ENCODE peak calls at places on chromosome 4, in six cellular contexts. H is omental fat pad, G is lower leg skin, M is fibroblast of pulmonary artery, I is astrocyte of the spinal cord, J is GM12865. T is an unnamed sample.

GRCh38 chr4:125739760-125740159 is 425.0 kb downstream of the FAT4 start:
- DNase-seq in H (no peak), G (no peak), M (peak; percentile 90), I (peak; percentile 52), J (no peak), T (no peak)

GRCh38 chr4:74793757-74794340 is 474 bp downstream of the BTC start:
- DNase-seq in H (no peak), G (peak; percentile 14), M (peak; percentile 24), I (peak; percentile 24), J (peak; percentile 23), T (peak; percentile 13)

GRCh38 chr4:2126309-2127043 is 67.3 kb downstream of the NAT8L start:
- DNase-seq in H (no peak), G (no peak), M (no peak), I (no peak), J (no peak), T (no peak)

GRCh38 chr4:20408596-20408995 is 156.9 kb downstream of the SLIT2 start:
- DNase-seq in H (no peak), G (no peak), M (peak; percentile 32), I (peak; percentile 36), J (no peak), T (no peak)

GRCh38 chr4:13496605-13497004 is 12.5 kb upstream of the RAB28 start:
- DNase-seq in H (no peak), G (no peak), M (no peak), I (no peak), J (no peak), T (no peak)

GRCh38 chr4:1512738-1513660 is 106.8 kb upstream of the NKX1-1 start:
- DNase-seq in H (no peak), G (no peak), M (peak; percentile 14), I (no peak), J (no peak), T (peak; percentile 58)

GRCh38 chr4:3451956-3452355 is 10.2 kb downstream of the HGFAC start:
- DNase-seq in H (no peak), G (no peak), M (peak; percentile 18), I (peak; percentile 40), J (no peak), T (no peak)

GRCh38 chr4:127782025-127782274 is 172 bp upstream of the HSPA4L start:
- DNase-seq in H (peak; percentile 26), G (peak; percentile 60), M (peak; percentile 86), I (peak; percentile 85), J (peak; percentile 92), T (peak; percentile 67)

GRCh38 chr4:21083413-21083812 is 383.2 kb downstream of the PACRGL start:
- DNase-seq in H (no peak), G (no peak), M (no peak), I (no peak), J (no peak), T (no peak)

GRCh38 chr4:173171098-173171497 is 2.5 kb downstream of the GALNT7 start:
- DNase-seq in H (no peak), G (no peak), M (peak; percentile 55), I (peak; percentile 44), J (no peak), T (no peak)
- TF ChIP-seq CTCF in H (no peak), G (no peak), M (peak; percentile 45), I (peak; percentile 30), J (no peak), T (no peak)

DNA sequence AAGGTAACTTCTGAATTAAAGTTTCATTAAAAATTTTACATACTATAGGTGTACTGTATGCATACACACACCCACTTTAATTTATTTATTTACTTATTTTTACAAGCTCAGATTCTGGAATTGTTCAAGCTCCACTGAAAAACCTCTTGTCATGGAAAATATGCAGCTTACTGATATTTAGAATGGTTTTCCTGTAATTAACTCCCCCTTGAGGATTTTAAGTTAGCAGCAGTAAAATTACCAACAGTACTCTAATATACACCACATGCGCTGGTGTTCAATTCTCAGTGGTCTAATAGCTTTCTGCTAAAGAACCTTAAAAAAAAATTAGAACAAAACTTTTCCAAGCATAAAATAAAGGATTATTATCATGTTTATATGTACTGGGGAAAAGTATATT is 12.0 kb downstream of the MAB21L2 start:
- DNase-seq in H (no peak), G (no peak), M (peak; percentile 50), I (no peak), J (no peak), T (no peak)
- TF ChIP-seq CTCF in H (no peak), G (no peak), M (peak; percentile 33), I (peak; percentile 21), J (no peak), T (no peak)

GRCh38 chr4:113641025-113641431 is 120.5 kb downstream of the CAMK2D start:
- DNase-seq in H (no peak), G (no peak), M (no peak), I (no peak), J (peak; percentile 57), T (no peak)

GRCh38 chr4:113637363-113637762 is 124.2 kb downstream of the CAMK2D start:
- DNase-seq in H (no peak), G (no peak), M (peak; percentile 83), I (peak; percentile 78), J (no peak), T (no peak)

GRCh38 chr4:113637823-113638691 is 123.5 kb downstream of the CAMK2D start:
- DNase-seq in H (no peak), G (no peak), M (no peak), I (no peak), J (peak; percentile 14), T (no peak)

GRCh38 chr4:113636877-113637276 is 124.7 kb downstream of the CAMK2D start:
- DNase-seq in H (no peak), G (no peak), M (peak; percentile 61), I (peak; percentile 82), J (peak; percentile 11), T (peak; percentile 29)

GRCh38 chr4:113639311-113639710 is 122.2 kb downstream of the CAMK2D start:
- DNase-seq in H (no peak), G (no peak), M (no peak), I (no peak), J (peak; percentile 14), T (peak; percentile 33)
- TF ChIP-seq CTCF in H (no peak), G (no peak), M (no peak), I (no peak), J (no peak), T (no peak)

DNA sequence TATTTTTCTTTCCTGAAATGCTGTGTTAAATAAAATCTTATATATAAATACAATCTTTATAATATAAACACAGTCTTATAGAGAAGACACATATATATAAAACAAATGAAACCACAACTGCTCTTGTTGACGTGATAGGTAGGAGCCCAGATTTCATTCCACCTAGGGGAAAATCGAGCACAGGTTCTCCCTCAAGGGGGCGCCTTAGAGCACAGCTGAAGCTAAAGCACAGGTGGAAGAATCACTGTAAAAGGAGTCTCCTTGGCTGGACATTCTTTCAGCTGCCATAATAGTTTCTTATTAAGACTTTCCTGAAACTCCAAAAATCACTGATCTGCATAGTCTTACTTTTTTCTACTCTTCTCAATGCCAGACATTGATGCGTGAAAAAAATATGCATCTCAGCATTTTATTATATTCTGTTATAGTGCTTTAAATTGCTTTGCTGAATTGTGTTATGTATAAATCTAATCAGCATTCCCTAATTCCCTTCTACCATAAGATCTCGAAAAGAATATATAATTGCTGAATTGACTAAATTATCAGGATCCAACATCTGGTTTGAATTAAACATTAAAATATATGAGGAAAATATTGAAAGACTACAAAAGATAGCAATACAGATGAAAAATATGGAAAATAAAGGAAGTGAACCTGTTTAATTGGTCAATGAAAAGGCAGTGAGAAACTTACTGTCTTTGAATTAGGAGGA is 25.5 kb upstream of the RXFP1 start:
- DNase-seq in H (peak; percentile 23), G (no peak), M (peak; percentile 28), I (no peak), J (peak; percentile 34), T (peak; percentile 57)
- TF ChIP-seq CTCF in H (no peak), G (no peak), M (peak; percentile 64), I (peak; percentile 55), J (peak; percentile 56), T (peak; percentile 64)

GRCh38 chr4:140887467-140887866 is 131.3 kb upstream of the TBC1D9 start:
- DNase-seq in H (no peak), G (no peak), M (no peak), I (no peak), J (no peak), T (no peak)

GRCh38 chr4:140888059-140888458 is 131.9 kb upstream of the TBC1D9 start:
- DNase-seq in H (no peak), G (no peak), M (no peak), I (no peak), J (no peak), T (no peak)

GRCh38 chr4:140884431-140885058 is 128.4 kb upstream of the TBC1D9 start:
- DNase-seq in H (no peak), G (peak; percentile 29), M (peak; percentile 82), I (peak; percentile 73), J (peak; percentile 82), T (peak; percentile 44)
- TF ChIP-seq CTCF in H (no peak), G (no peak), M (peak; percentile 80), I (peak; percentile 78), J (peak; percentile 86), T (peak; percentile 37)

GRCh38 chr4:109931318-109931717 is 18.6 kb downstream of the EGF start:
- DNase-seq in H (no peak), G (no peak), M (no peak), I (no peak), J (no peak), T (no peak)
- TF ChIP-seq CTCF in H (no peak), G (no peak), M (no peak), I (no peak), J (no peak), T (no peak)

GRCh38 chr4:40916880-40917279 is 167.1 kb downstream of the NSUN7 start:
- DNase-seq in H (no peak), G (no peak), M (peak; percentile 23), I (no peak), J (peak; percentile 67), T (peak; percentile 75)
- TF ChIP-seq CTCF in H (no peak), G (no peak), M (peak; percentile 35), I (peak; percentile 44), J (peak; percentile 67), T (peak; percentile 56)

GRCh38 chr4:175252642-175253041 is 334.5 kb downstream of the ADAM29 start:
- DNase-seq in H (no peak), G (no peak), M (no peak), I (no peak), J (peak; percentile 22), T (no peak)

DNA sequence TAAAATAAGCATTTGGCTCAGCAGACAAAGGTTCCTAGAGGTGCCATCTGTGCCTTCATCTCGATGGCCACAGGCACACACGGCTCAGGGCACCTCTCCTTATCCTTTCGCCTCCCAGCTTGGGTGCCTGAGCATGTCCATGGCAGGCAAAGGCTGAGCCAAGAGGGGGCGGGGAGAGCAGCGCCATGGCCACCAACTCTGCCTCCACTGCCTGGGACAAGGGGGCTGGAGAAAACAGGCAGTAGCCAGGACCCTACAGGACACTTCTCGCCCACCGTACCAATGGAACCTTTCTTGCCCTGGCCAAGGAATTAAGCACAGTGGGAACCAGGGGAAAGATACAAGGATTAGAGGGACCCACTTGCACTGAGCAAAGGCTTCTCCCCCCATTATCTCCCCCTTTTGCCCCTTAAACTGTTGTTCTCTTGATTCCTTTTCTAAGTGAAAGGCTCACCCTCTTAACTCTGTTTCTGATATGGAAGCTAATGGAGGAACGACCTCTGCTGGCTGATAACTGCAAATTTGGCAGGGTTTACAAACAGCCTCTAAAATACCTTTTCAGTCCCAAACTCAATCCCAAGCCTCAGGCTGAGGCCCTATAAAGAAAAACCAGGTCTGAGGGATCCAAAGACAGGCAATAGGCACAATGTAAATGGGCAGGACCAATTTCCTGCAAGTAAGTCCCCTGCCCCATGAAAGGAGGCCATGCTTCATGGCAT is 335.2 kb downstream of the ADAM29 start:
- DNase-seq in H (no peak), G (no peak), M (peak; percentile 11), I (no peak), J (peak; percentile 24), T (no peak)
- TF ChIP-seq CTCF in H (no peak), G (no peak), M (peak; percentile 32), I (peak; percentile 32), J (no peak), T (no peak)

GRCh38 chr4:60579335-60579734 is 620.8 kb upstream of the ADGRL3 start:
- DNase-seq in H (no peak), G (no peak), M (no peak), I (no peak), J (no peak), T (no peak)
- TF ChIP-seq CTCF in H (no peak), G (no peak), M (no peak), I (no peak), J (no peak), T (no peak)

T was measured in activated CD8-positive, alpha-beta T cell treated with anti-CD3 and anti-CD28 coated beads for 36 hours.